ENCODE peak calls at places on chromosomes 5 and 9, in eight cellular contexts. B, A, C, Q, O, E, R and U are unnamed samples.
A peak's percentile ranks its signal among the peaks of the same experiment; 100 is the strongest.

GRCh38 chr5:141878186-141878770 is at the start of gene PCDH1:
- DNase-seq in E (peak; percentile 42), B (peak; percentile 69), O (peak; percentile 14), R (no peak), Q (peak; percentile 48), C (no peak), A (no peak), U (no peak)

GRCh38 chr9:135216236-135216635 is 128.8 kb downstream of the OLFM1 start:
- DNase-seq in E (no peak), O (no peak), Q (no peak), B (no peak), A (no peak), R (no peak), C (no peak), U (no peak)

GRCh38 chr5:6868170-6868569 is 154.9 kb downstream of the TENT4A start:
- DNase-seq in E (no peak), B (no peak), Q (no peak), R (no peak), O (no peak), A (no peak), C (no peak), U (peak; percentile 17)

GRCh38 chr9:133945977-133946753 is 46.0 kb downstream of the VAV2 start:
- DNase-seq in R (peak; percentile 80), Q (peak; percentile 20), B (no peak), O (no peak), C (no peak), E (no peak), A (no peak), U (no peak)

GRCh38 chr5:55324815-55325418 is 17.1 kb downstream of the MTREX start:
- DNase-seq in A (no peak), Q (no peak), C (peak; percentile 46), R (peak; percentile 41), B (no peak), E (peak; percentile 51), O (peak; percentile 58), U (no peak)

GRCh38 chr5:147140558-147140957 is 94.3 kb upstream of the STK32A start:
- DNase-seq in Q (no peak), B (no peak), C (no peak), E (no peak), A (no peak), O (no peak), R (no peak), U (no peak)

GRCh38 chr9:70081120-70081495 is 37.5 kb downstream of the MAMDC2 start:
- DNase-seq in B (no peak), O (peak; percentile 76), R (no peak), E (peak; percentile 93), A (peak; percentile 59), Q (no peak), C (no peak), U (no peak)

GRCh38 chr5:172765766-172766286 is 5.2 kb downstream of the DUSP1 start:
- DNase-seq in R (no peak), A (no peak), Q (peak; percentile 44), C (no peak), B (no peak), E (no peak), O (peak; percentile 94), U (no peak)

GRCh38 chr5:66933066-66933465 is 263.5 kb downstream of the CD180 start:
- DNase-seq in C (no peak), E (peak; percentile 72), O (peak; percentile 86), B (no peak), R (no peak), A (no peak), Q (no peak), U (no peak)

GRCh38 chr9:91199739-91200497 is 161.8 kb downstream of the AUH start:
- DNase-seq in O (no peak), E (no peak), Q (no peak), R (no peak), A (no peak), B (no peak), C (no peak), U (no peak)

GRCh38 chr9:121783523-121784507 is 132.4 kb downstream of the DAB2IP start:
- DNase-seq in B (peak; percentile 53), R (peak; percentile 43), A (peak; percentile 37), O (no peak), Q (peak; percentile 16), C (no peak), E (no peak), U (no peak)
- H3K27ac ChIP-seq in B (no peak overlapping the region), R (no peak overlapping the region), A (no peak overlapping the region), O (no peak overlapping the region), Q (no peak overlapping the region), C (no peak overlapping the region), E (no peak overlapping the region), U (peak overlapping the region; percentile 16)

GRCh38 chr5:120609570-120609969 is 145.5 kb downstream of the PRR16 start:
- DNase-seq in C (no peak), A (no peak), B (no peak), E (peak; percentile 46), R (no peak), Q (no peak), O (peak; percentile 30), U (no peak)
- H3K27ac ChIP-seq in C (no peak overlapping the region), A (peak overlapping the region; percentile 90), B (no peak overlapping the region), E (peak overlapping the region; percentile 23), R (no peak overlapping the region), Q (no peak overlapping the region), O (peak overlapping the region; percentile 3), U (no peak overlapping the region)

DNA sequence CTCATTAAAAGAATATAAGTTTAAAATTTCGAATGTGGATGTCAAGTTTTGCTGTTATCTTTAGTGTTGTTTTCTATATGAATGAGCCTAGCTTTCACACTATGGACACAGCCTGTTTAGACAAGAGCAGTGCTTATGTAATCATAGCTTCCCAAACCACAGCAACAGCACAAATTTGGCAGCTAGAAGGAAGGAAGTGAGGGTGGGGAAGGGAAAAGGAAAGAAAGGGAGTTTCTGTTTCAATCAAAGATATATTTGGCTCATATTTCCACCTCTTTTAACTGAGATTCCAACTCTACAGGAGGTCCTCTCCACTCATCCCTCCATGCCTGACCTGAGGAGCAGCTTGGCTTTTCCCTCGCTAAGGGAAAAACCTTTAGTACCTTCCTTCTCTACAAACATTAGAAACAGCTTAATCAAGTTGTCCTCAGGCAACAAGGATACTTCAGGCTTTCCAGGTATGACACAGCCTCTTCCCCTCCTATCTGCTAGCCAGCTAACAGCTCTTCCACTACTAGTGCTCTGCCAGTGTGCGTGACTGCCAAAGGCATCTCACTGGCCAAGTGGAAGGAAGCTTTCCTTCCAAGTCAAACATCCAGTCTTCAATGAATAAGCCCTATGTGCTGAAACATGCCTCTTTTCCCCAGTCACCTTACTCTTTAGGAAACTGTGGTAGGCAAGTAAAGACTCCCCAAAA is 268.6 kb upstream of the PTGER4 start:
- DNase-seq in C (no peak), E (peak; percentile 28), Q (no peak), O (peak; percentile 60), A (no peak), B (no peak), R (no peak), U (no peak)
- H3K27ac ChIP-seq in C (no peak overlapping the region), E (no peak overlapping the region), Q (peak overlapping the region; percentile 3), O (no peak overlapping the region), A (peak overlapping the region; percentile 34), B (no peak overlapping the region), R (no peak overlapping the region), U (no peak overlapping the region)

DNA sequence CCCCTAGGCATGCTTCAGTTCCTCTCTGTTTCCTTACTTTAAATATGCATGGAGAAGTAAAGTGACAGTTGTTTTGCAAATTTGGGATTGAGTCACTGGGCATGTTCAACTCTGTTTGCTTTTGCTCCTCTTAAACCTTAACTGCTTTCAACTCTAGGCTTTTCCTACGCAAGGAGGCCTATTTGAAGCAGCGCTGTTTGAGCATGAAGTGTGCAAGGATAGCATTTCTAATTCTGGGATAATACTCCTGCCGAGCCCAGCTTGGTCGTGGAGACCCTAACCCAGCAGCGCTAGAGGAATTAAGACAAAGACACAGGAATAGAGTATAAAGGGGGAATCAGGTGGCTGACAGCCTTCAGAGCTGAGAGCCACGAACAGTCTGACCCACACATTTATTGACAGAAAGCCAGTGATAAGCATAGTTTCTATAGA is 803.4 kb upstream of the CDH10 start:
- DNase-seq in C (no peak), E (no peak), R (no peak), B (no peak), O (no peak), Q (no peak), A (no peak), U (no peak)
- H3K27ac ChIP-seq in C (no peak overlapping the region), E (no peak overlapping the region), R (no peak overlapping the region), B (no peak overlapping the region), O (no peak overlapping the region), Q (no peak overlapping the region), A (no peak overlapping the region), U (no peak overlapping the region)

GRCh38 chr9:130020618-130021017 is 22.4 kb downstream of the FNBP1 start:
- DNase-seq in Q (no peak), E (peak; percentile 18), B (no peak), R (no peak), A (no peak), O (no peak), C (no peak), U (no peak)
- H3K27ac ChIP-seq in Q (no peak overlapping the region), E (no peak overlapping the region), B (no peak overlapping the region), R (peak overlapping the region; percentile 28), A (no peak overlapping the region), O (no peak overlapping the region), C (no peak overlapping the region), U (peak overlapping the region; percentile 68)

GRCh38 chr5:132418876-132419275 is 49.4 kb downstream of the SLC22A5 start:
- DNase-seq in R (no peak), O (no peak), Q (no peak), B (no peak), C (no peak), A (no peak), E (no peak), U (no peak)

GRCh38 chr5:132419517-132420468 is 50.3 kb downstream of the SLC22A5 start:
- DNase-seq in A (peak; percentile 84), O (peak; percentile 72), B (peak; percentile 81), Q (peak; percentile 71), E (peak; percentile 71), C (peak; percentile 88), R (peak; percentile 82), U (peak; percentile 46)

GRCh38 chr5:132422720-132423442 is 53.4 kb downstream of the SLC22A5 start:
- DNase-seq in A (no peak), E (peak; percentile 57), B (no peak), C (no peak), O (peak; percentile 56), Q (peak; percentile 50), R (peak; percentile 69), U (no peak)

GRCh38 chr5:132421442-132421841 is 51.9 kb downstream of the SLC22A5 start:
- DNase-seq in Q (peak; percentile 9), B (no peak), R (no peak), E (no peak), C (no peak), O (no peak), A (no peak), U (no peak)

DNA sequence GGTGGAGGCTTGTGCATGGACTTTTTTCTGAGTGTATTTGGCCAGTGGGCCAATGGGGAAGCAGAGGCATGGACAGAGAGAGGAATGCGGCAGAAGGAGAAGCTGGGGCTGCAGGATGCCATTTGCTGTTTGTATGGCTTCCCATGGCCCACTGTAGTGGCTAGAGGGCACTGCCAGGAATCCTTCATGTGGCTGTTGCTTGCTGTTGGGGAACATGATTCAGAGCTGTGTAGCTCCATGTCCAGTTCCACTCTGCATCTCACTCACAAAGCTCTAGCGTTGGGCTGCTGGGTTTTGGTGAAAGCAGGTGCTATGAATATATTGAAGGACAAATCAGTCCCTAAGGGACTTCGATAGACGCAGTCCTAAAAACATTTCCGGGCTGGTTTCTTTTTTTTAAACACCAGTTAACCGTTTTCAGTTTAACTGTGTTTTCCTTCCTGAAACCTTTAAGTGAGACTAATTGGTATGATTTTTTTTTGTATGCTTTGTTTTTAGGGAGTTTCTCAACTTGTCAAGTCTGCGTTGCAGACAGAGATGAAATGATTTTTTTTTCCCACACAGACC is 51.3 kb downstream of the SLC22A5 start:
- DNase-seq in R (peak; percentile 94), E (no peak), C (no peak), O (no peak), A (no peak), Q (peak; percentile 13), B (no peak), U (no peak)
- H3K27ac ChIP-seq in R (peak overlapping the region; percentile 96), E (peak overlapping the region; percentile 35), C (no peak overlapping the region), O (no peak overlapping the region), A (no peak overlapping the region), Q (no peak overlapping the region), B (peak overlapping the region; percentile 73), U (peak overlapping the region; percentile 72)

GRCh38 chr9:109270971-109271900 is 49.6 kb downstream of the EPB41L4B start:
- DNase-seq in E (no peak), O (no peak), A (no peak), Q (no peak), C (no peak), R (peak; percentile 23), B (no peak), U (no peak)
- H3K27ac ChIP-seq in E (no peak overlapping the region), O (no peak overlapping the region), A (no peak overlapping the region), Q (no peak overlapping the region), C (no peak overlapping the region), R (peak overlapping the region; percentile 16), B (no peak overlapping the region), U (no peak overlapping the region)